ENCODE peak calls at places on chromosome 14, in seven cellular contexts. One of them, this sample, is unnamed.

GRCh38 chr14:75068294-75069020 is 984 bp upstream of the ZC2HC1C start:
- DNase-seq in H9: no peak
- DNase-seq in IMR-90: no peak
- DNase-seq in mesenchymal stem cell: no peak
- DNase-seq in trophoblast cell: no peak
- DNase-seq in H1: no peak
- DNase-seq in mesendoderm: peak
- DNase-seq in this sample: no peak

GRCh38 chr14:76500480-76500879 is 124.5 kb downstream of the ESRRB start:
- DNase-seq in H9: no peak
- DNase-seq in IMR-90: no peak
- DNase-seq in mesenchymal stem cell: no peak
- DNase-seq in trophoblast cell: no peak
- DNase-seq in H1: no peak
- DNase-seq in mesendoderm: no peak
- DNase-seq in this sample: no peak

GRCh38 chr14:68896132-68896531 is 83.0 kb downstream of the ACTN1 start:
- DNase-seq in H9: no peak
- DNase-seq in IMR-90: no peak
- DNase-seq in mesenchymal stem cell: no peak
- DNase-seq in trophoblast cell: no peak
- DNase-seq in H1: no peak
- DNase-seq in mesendoderm: peak
- DNase-seq in this sample: no peak

GRCh38 chr14:23544511-23545447 is 6.8 kb downstream of the ZFHX2 start:
- DNase-seq in H9: peak
- DNase-seq in IMR-90: no peak
- DNase-seq in mesenchymal stem cell: no peak
- DNase-seq in trophoblast cell: no peak
- DNase-seq in H1: no peak
- DNase-seq in mesendoderm: peak
- DNase-seq in this sample: no peak

GRCh38 chr14:81341405-81342180 is 58.5 kb downstream of the STON2 start:
- DNase-seq in H9: no peak
- DNase-seq in IMR-90: no peak
- DNase-seq in mesenchymal stem cell: no peak
- DNase-seq in trophoblast cell: no peak
- DNase-seq in H1: no peak
- DNase-seq in mesendoderm: no peak
- DNase-seq in this sample: no peak

GRCh38 chr14:104428860-104429259 is 150.7 kb upstream of the C14orf180 start:
- DNase-seq in H9: peak
- DNase-seq in IMR-90: no peak
- DNase-seq in mesenchymal stem cell: no peak
- DNase-seq in trophoblast cell: no peak
- DNase-seq in H1: no peak
- DNase-seq in mesendoderm: no peak
- DNase-seq in this sample: no peak

GRCh38 chr14:23353433-23353780 is 720 bp upstream of the SLC22A17 start:
- DNase-seq in H9: no peak
- DNase-seq in IMR-90: no peak
- DNase-seq in mesenchymal stem cell: no peak
- DNase-seq in trophoblast cell: no peak
- DNase-seq in H1: no peak
- DNase-seq in mesendoderm: no peak
- DNase-seq in this sample: no peak

GRCh38 chr14:28653521-28653920 is 113.1 kb upstream of the FOXG1 start:
- DNase-seq in H9: no peak
- DNase-seq in IMR-90: peak
- DNase-seq in mesenchymal stem cell: no peak
- DNase-seq in trophoblast cell: no peak
- DNase-seq in H1: no peak
- DNase-seq in mesendoderm: no peak
- DNase-seq in this sample: no peak

GRCh38 chr14:76531821-76532318 is 155.9 kb downstream of the ESRRB start:
- DNase-seq in H9: no peak
- DNase-seq in IMR-90: no peak
- DNase-seq in mesenchymal stem cell: no peak
- DNase-seq in trophoblast cell: no peak
- DNase-seq in H1: no peak
- DNase-seq in mesendoderm: no peak
- DNase-seq in this sample: no peak

GRCh38 chr14:44657688-44658388 is 150.8 kb upstream of the FSCB start:
- DNase-seq in H9: no peak
- DNase-seq in IMR-90: peak
- DNase-seq in mesenchymal stem cell: peak
- DNase-seq in trophoblast cell: no peak
- DNase-seq in H1: no peak
- DNase-seq in mesendoderm: peak
- DNase-seq in this sample: peak

GRCh38 chr14:92951912-92952471 is 29.0 kb downstream of the CHGA start:
- DNase-seq in H9: peak
- DNase-seq in IMR-90: peak
- DNase-seq in mesenchymal stem cell: peak
- DNase-seq in trophoblast cell: peak
- DNase-seq in H1: peak
- DNase-seq in mesendoderm: peak
- DNase-seq in this sample: peak

GRCh38 chr14:56808314-56809201 is 1.7 kb downstream of the OTX2 start:
- DNase-seq in H9: peak
- DNase-seq in IMR-90: no peak
- DNase-seq in mesenchymal stem cell: peak
- DNase-seq in trophoblast cell: no peak
- DNase-seq in H1: no peak
- DNase-seq in mesendoderm: peak
- DNase-seq in this sample: no peak

GRCh38 chr14:101944451-101944850 is 19.9 kb upstream of the DYNC1H1 start:
- DNase-seq in H9: no peak
- DNase-seq in IMR-90: no peak
- DNase-seq in mesenchymal stem cell: no peak
- DNase-seq in trophoblast cell: peak
- DNase-seq in H1: no peak
- DNase-seq in mesendoderm: no peak
- DNase-seq in this sample: no peak

GRCh38 chr14:52862652-52863338 is 71.4 kb upstream of the GNPNAT1 start:
- DNase-seq in H9: no peak
- DNase-seq in IMR-90: peak
- DNase-seq in mesenchymal stem cell: peak
- DNase-seq in trophoblast cell: peak
- DNase-seq in H1: no peak
- DNase-seq in mesendoderm: peak
- DNase-seq in this sample: no peak

GRCh38 chr14:51004801-51005526 is 60.7 kb upstream of the PYGL start:
- DNase-seq in H9: no peak
- DNase-seq in IMR-90: peak
- DNase-seq in mesenchymal stem cell: peak
- DNase-seq in trophoblast cell: no peak
- DNase-seq in H1: no peak
- DNase-seq in mesendoderm: no peak
- DNase-seq in this sample: no peak

GRCh38 chr14:51006781-51007211 is 62.5 kb upstream of the PYGL start:
- DNase-seq in H9: no peak
- DNase-seq in IMR-90: peak
- DNase-seq in mesenchymal stem cell: peak
- DNase-seq in trophoblast cell: peak
- DNase-seq in H1: no peak
- DNase-seq in mesendoderm: no peak
- DNase-seq in this sample: peak

GRCh38 chr14:51004352-51004800 is 60.1 kb upstream of the PYGL start:
- DNase-seq in H9: no peak
- DNase-seq in IMR-90: no peak
- DNase-seq in mesenchymal stem cell: no peak
- DNase-seq in trophoblast cell: no peak
- DNase-seq in H1: no peak
- DNase-seq in mesendoderm: no peak
- DNase-seq in this sample: no peak

GRCh38 chr14:51014086-51014485 is 69.8 kb upstream of the PYGL start:
- DNase-seq in H9: no peak
- DNase-seq in IMR-90: peak
- DNase-seq in mesenchymal stem cell: no peak
- DNase-seq in trophoblast cell: no peak
- DNase-seq in H1: no peak
- DNase-seq in mesendoderm: no peak
- DNase-seq in this sample: no peak

GRCh38 chr14:51008416-51008815 is 64.1 kb upstream of the PYGL start:
- DNase-seq in H9: no peak
- DNase-seq in IMR-90: no peak
- DNase-seq in mesenchymal stem cell: no peak
- DNase-seq in trophoblast cell: no peak
- DNase-seq in H1: no peak
- DNase-seq in mesendoderm: no peak
- DNase-seq in this sample: no peak
- H3K23ac ChIP-seq in H9: no peak
- H3K23ac ChIP-seq in IMR-90: no peak
- H3K23ac ChIP-seq in mesenchymal stem cell: no peak
- H3K23ac ChIP-seq in trophoblast cell: no peak
- H3K23ac ChIP-seq in H1: no peak
- H3K23ac ChIP-seq in mesendoderm: no peak
- H3K23ac ChIP-seq in this sample: no peak

GRCh38 chr14:58736606-58737005 is 98.8 kb downstream of the DACT1 start:
- DNase-seq in H9: no peak
- DNase-seq in IMR-90: no peak
- DNase-seq in mesenchymal stem cell: no peak
- DNase-seq in trophoblast cell: no peak
- DNase-seq in H1: no peak
- DNase-seq in mesendoderm: no peak
- DNase-seq in this sample: no peak

GRCh38 chr14:58733451-58734208 is 95.9 kb downstream of the DACT1 start:
- DNase-seq in H9: no peak
- DNase-seq in IMR-90: no peak
- DNase-seq in mesenchymal stem cell: no peak
- DNase-seq in trophoblast cell: no peak
- DNase-seq in H1: no peak
- DNase-seq in mesendoderm: no peak
- DNase-seq in this sample: no peak

GRCh38 chr14:58730793-58731464 is 93.2 kb downstream of the DACT1 start:
- DNase-seq in H9: no peak
- DNase-seq in IMR-90: no peak
- DNase-seq in mesenchymal stem cell: no peak
- DNase-seq in trophoblast cell: no peak
- DNase-seq in H1: no peak
- DNase-seq in mesendoderm: no peak
- DNase-seq in this sample: no peak

GRCh38 chr14:58731465-58732330 is 93.9 kb downstream of the DACT1 start:
- DNase-seq in H9: no peak
- DNase-seq in IMR-90: peak
- DNase-seq in mesenchymal stem cell: peak
- DNase-seq in trophoblast cell: no peak
- DNase-seq in H1: no peak
- DNase-seq in mesendoderm: no peak
- DNase-seq in this sample: no peak

DNA sequence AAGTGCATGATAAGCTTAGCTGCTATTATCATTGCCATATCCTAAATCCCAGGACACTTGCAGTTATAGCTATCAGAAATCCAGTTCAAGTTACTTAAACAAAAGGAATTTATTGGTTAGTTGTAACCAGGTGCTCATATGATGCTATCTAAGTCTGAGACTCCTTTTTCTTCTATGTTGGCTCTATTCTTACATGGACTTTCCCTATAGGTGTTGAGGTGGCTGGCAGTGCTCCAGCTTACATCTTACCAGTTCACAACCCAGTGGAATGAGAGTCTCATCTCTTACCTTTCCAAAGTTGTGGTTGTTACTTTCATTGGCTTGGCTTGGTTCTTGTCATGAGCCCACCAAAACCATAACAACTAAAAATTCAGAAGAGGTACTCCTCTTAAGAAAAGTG is 94.6 kb downstream of the DACT1 start:
- DNase-seq in H9: no peak
- DNase-seq in IMR-90: no peak
- DNase-seq in mesenchymal stem cell: no peak
- DNase-seq in trophoblast cell: no peak
- DNase-seq in H1: no peak
- DNase-seq in mesendoderm: no peak
- DNase-seq in this sample: no peak
- H3K23ac ChIP-seq in H9: no peak
- H3K23ac ChIP-seq in IMR-90: peak
- H3K23ac ChIP-seq in mesenchymal stem cell: no peak
- H3K23ac ChIP-seq in trophoblast cell: no peak
- H3K23ac ChIP-seq in H1: no peak
- H3K23ac ChIP-seq in mesendoderm: no peak
- H3K23ac ChIP-seq in this sample: no peak

GRCh38 chr14:95513261-95513660 is 3.2 kb downstream of the SYNE3 start:
- DNase-seq in H9: no peak
- DNase-seq in IMR-90: no peak
- DNase-seq in mesenchymal stem cell: no peak
- DNase-seq in trophoblast cell: no peak
- DNase-seq in H1: no peak
- DNase-seq in mesendoderm: no peak
- DNase-seq in this sample: no peak

GRCh38 chr14:95514131-95515079 is 2.0 kb downstream of the SYNE3 start:
- DNase-seq in H9: peak
- DNase-seq in IMR-90: no peak
- DNase-seq in mesenchymal stem cell: no peak
- DNase-seq in trophoblast cell: peak
- DNase-seq in H1: no peak
- DNase-seq in mesendoderm: peak
- DNase-seq in this sample: no peak

GRCh38 chr14:95515523-95516517 is 630 bp downstream of the SYNE3 start:
- DNase-seq in H9: peak
- DNase-seq in IMR-90: peak
- DNase-seq in mesenchymal stem cell: peak
- DNase-seq in trophoblast cell: peak
- DNase-seq in H1: no peak
- DNase-seq in mesendoderm: peak
- DNase-seq in this sample: peak

GRCh38 chr14:95516554-95517209 is at the start of gene SYNE3:
- DNase-seq in H9: no peak
- DNase-seq in IMR-90: no peak
- DNase-seq in mesenchymal stem cell: no peak
- DNase-seq in trophoblast cell: no peak
- DNase-seq in H1: no peak
- DNase-seq in mesendoderm: no peak
- DNase-seq in this sample: no peak

GRCh38 chr14:95515080-95515489 is 1.4 kb downstream of the SYNE3 start:
- DNase-seq in H9: peak
- DNase-seq in IMR-90: no peak
- DNase-seq in mesenchymal stem cell: no peak
- DNase-seq in trophoblast cell: peak
- DNase-seq in H1: no peak
- DNase-seq in mesendoderm: no peak
- DNase-seq in this sample: no peak
- H3K23ac ChIP-seq in H9: no peak
- H3K23ac ChIP-seq in IMR-90: peak
- H3K23ac ChIP-seq in mesenchymal stem cell: peak
- H3K23ac ChIP-seq in trophoblast cell: no peak
- H3K23ac ChIP-seq in H1: no peak
- H3K23ac ChIP-seq in mesendoderm: no peak
- H3K23ac ChIP-seq in this sample: no peak

DNA sequence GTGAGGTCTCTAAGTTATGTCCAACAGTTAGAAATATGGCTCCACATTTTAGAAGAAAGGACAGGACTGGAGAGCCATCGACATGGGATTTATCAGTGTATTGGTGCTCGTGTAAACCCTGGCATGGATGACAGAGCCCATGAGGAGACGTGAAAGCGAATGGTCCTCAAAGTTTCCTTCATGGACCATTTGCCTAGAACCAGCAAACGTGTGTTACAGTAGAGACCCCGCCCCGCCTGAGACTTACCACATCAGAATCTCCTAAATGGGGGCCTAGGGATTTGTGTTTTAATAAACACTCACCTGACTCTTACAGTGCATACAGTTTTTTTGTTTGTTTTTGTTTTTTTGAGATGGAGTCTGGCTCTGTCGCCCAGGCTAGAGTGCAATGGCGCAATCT is 12.2 kb downstream of the EVL start:
- DNase-seq in H9: no peak
- DNase-seq in IMR-90: no peak
- DNase-seq in mesenchymal stem cell: no peak
- DNase-seq in trophoblast cell: no peak
- DNase-seq in H1: no peak
- DNase-seq in mesendoderm: no peak
- DNase-seq in this sample: no peak
- H3K23ac ChIP-seq in H9: no peak
- H3K23ac ChIP-seq in IMR-90: no peak
- H3K23ac ChIP-seq in mesenchymal stem cell: no peak
- H3K23ac ChIP-seq in trophoblast cell: no peak
- H3K23ac ChIP-seq in H1: no peak
- H3K23ac ChIP-seq in mesendoderm: no peak
- H3K23ac ChIP-seq in this sample: no peak